ENCODE peak calls at places on chromosomes 12 and 14, in eight cellular contexts. F, V, B, A, G, H, I and X are unnamed samples.

GRCh38 chr14:100864206-100864605 is 38.3 kb downstream of the MEG3 start:
- DNase-seq in A (no peak), F (no peak), V (no peak), B (no peak), I (no peak), G (no peak), H (no peak), X (no peak)

GRCh38 chr14:22824711-22825359 is 4.9 kb upstream of the MRPL52 start:
- DNase-seq in H (no peak), F (no peak), I (no peak), V (peak), B (no peak), A (no peak), G (peak), X (no peak)

GRCh38 chr12:51004504-51004903 is 21.7 kb downstream of the SLC11A2 start:
- DNase-seq in F (no peak), B (no peak), H (no peak), A (no peak), I (no peak), V (no peak), G (no peak), X (no peak)

GRCh38 chr12:52580496-52580895 is 6.9 kb upstream of the KRT74 start:
- DNase-seq in I (no peak), G (no peak), V (no peak), F (no peak), H (no peak), B (no peak), A (peak), X (no peak)

GRCh38 chr12:52121848-52122838 is 42.6 kb downstream of the SMIM41 start:
- DNase-seq in F (peak), I (no peak), V (peak), A (peak), B (peak), H (peak), G (peak), X (peak)

GRCh38 chr12:2877959-2878732 is 1.1 kb downstream of the RHNO1 start:
- DNase-seq in V (peak), G (peak), F (no peak), B (no peak), A (peak), H (no peak), I (no peak), X (no peak)

GRCh38 chr12:8033153-8034044 is 883 bp downstream of the FOXJ2 start:
- DNase-seq in V (peak), I (peak), G (peak), H (peak), B (peak), F (peak), A (peak), X (peak)

GRCh38 chr12:123471374-123472068 is 13.6 kb downstream of the SNRNP35 start:
- DNase-seq in H (no peak), V (peak), B (no peak), F (no peak), G (peak), I (no peak), A (no peak), X (no peak)

GRCh38 chr12:59398164-59398563 is 197.7 kb upstream of the SLC16A7 start:
- DNase-seq in G (no peak), I (no peak), A (peak), H (no peak), V (no peak), B (no peak), F (no peak), X (no peak)